ENCODE peak calls at places on chromosomes 3 and 15, in four cellular contexts. One of them, this sample, is unnamed.

GRCh38 chr3:9064853-9065252 is 101.6 kb upstream of the RAD18 start:
- DNase-seq in naive thymus-derived CD8-positive, alpha-beta T cell: no peak
- DNase-seq in foreskin fibroblast: no peak
- DNase-seq in posterior cingulate gyrus: no peak
- DNase-seq in this sample: no peak

GRCh38 chr3:134956395-134956794 is 161.3 kb downstream of the EPHB1 start:
- DNase-seq in naive thymus-derived CD8-positive, alpha-beta T cell: no peak
- DNase-seq in foreskin fibroblast: no peak
- DNase-seq in posterior cingulate gyrus: no peak
- DNase-seq in this sample: no peak

GRCh38 chr15:99090011-99090699 is 14.7 kb upstream of the SYNM start:
- DNase-seq in naive thymus-derived CD8-positive, alpha-beta T cell: no peak
- DNase-seq in foreskin fibroblast: no peak
- DNase-seq in posterior cingulate gyrus: no peak
- DNase-seq in this sample: no peak

GRCh38 chr3:128076783-128077624 is 24.8 kb downstream of the SEC61A1 start:
- DNase-seq in naive thymus-derived CD8-positive, alpha-beta T cell: peak
- DNase-seq in foreskin fibroblast: no peak
- DNase-seq in posterior cingulate gyrus: peak
- DNase-seq in this sample: no peak

GRCh38 chr3:104359546-104359945 is 1007.2 kb upstream of the ALCAM start:
- DNase-seq in naive thymus-derived CD8-positive, alpha-beta T cell: no peak
- DNase-seq in foreskin fibroblast: peak
- DNase-seq in posterior cingulate gyrus: no peak
- DNase-seq in this sample: peak

GRCh38 chr3:125437631-125438435 is 62.7 kb upstream of the ZNF148 start:
- DNase-seq in naive thymus-derived CD8-positive, alpha-beta T cell: peak
- DNase-seq in foreskin fibroblast: peak
- DNase-seq in posterior cingulate gyrus: peak
- DNase-seq in this sample: peak

GRCh38 chr3:13111173-13111873 is 38.1 kb upstream of the IQSEC1 start:
- DNase-seq in naive thymus-derived CD8-positive, alpha-beta T cell: no peak
- DNase-seq in foreskin fibroblast: no peak
- DNase-seq in posterior cingulate gyrus: peak
- DNase-seq in this sample: no peak

GRCh38 chr3:62672988-62673313 is 202.3 kb downstream of the CADPS start:
- DNase-seq in naive thymus-derived CD8-positive, alpha-beta T cell: no peak
- DNase-seq in foreskin fibroblast: no peak
- DNase-seq in posterior cingulate gyrus: no peak
- DNase-seq in this sample: no peak

GRCh38 chr3:110420158-110420641 is 651.4 kb upstream of the NECTIN3 start:
- DNase-seq in naive thymus-derived CD8-positive, alpha-beta T cell: no peak
- DNase-seq in foreskin fibroblast: peak
- DNase-seq in posterior cingulate gyrus: no peak
- DNase-seq in this sample: peak

GRCh38 chr3:146300756-146301155 is 49.9 kb upstream of the PLSCR4 start:
- DNase-seq in naive thymus-derived CD8-positive, alpha-beta T cell: no peak
- DNase-seq in foreskin fibroblast: no peak
- DNase-seq in posterior cingulate gyrus: peak
- DNase-seq in this sample: no peak

GRCh38 chr15:48389701-48390143 is 58.5 kb downstream of the DUT start:
- DNase-seq in naive thymus-derived CD8-positive, alpha-beta T cell: no peak
- DNase-seq in foreskin fibroblast: no peak
- DNase-seq in posterior cingulate gyrus: no peak
- DNase-seq in this sample: no peak

GRCh38 chr15:45522931-45523331 is 376 bp upstream of the SLC30A4 start:
- DNase-seq in naive thymus-derived CD8-positive, alpha-beta T cell: no peak
- DNase-seq in foreskin fibroblast: peak
- DNase-seq in posterior cingulate gyrus: no peak
- DNase-seq in this sample: no peak

GRCh38 chr15:73950479-73951043 is 24.3 kb downstream of the LOXL1 start:
- DNase-seq in naive thymus-derived CD8-positive, alpha-beta T cell: no peak
- DNase-seq in foreskin fibroblast: no peak
- DNase-seq in posterior cingulate gyrus: peak
- DNase-seq in this sample: no peak

GRCh38 chr15:77608774-77609173 is 23.9 kb downstream of the LINGO1 start:
- DNase-seq in naive thymus-derived CD8-positive, alpha-beta T cell: no peak
- DNase-seq in foreskin fibroblast: no peak
- DNase-seq in posterior cingulate gyrus: no peak
- DNase-seq in this sample: no peak

GRCh38 chr3:176352716-176353334 is 844.5 kb downstream of the TBL1XR1 start:
- DNase-seq in naive thymus-derived CD8-positive, alpha-beta T cell: no peak
- DNase-seq in foreskin fibroblast: no peak
- DNase-seq in posterior cingulate gyrus: no peak
- DNase-seq in this sample: no peak

GRCh38 chr3:12312010-12312409 is 23.1 kb downstream of the PPARG start:
- DNase-seq in naive thymus-derived CD8-positive, alpha-beta T cell: no peak
- DNase-seq in foreskin fibroblast: no peak
- DNase-seq in posterior cingulate gyrus: no peak
- DNase-seq in this sample: no peak

GRCh38 chr15:60407406-60407805 is 9.6 kb upstream of the ANXA2 start:
- DNase-seq in naive thymus-derived CD8-positive, alpha-beta T cell: no peak
- DNase-seq in foreskin fibroblast: peak
- DNase-seq in posterior cingulate gyrus: no peak
- DNase-seq in this sample: no peak

GRCh38 chr15:29337156-29337959 is 67.7 kb upstream of the NSMCE3 start:
- DNase-seq in naive thymus-derived CD8-positive, alpha-beta T cell: no peak
- DNase-seq in foreskin fibroblast: peak
- DNase-seq in posterior cingulate gyrus: no peak
- DNase-seq in this sample: peak

GRCh38 chr15:91469627-91470567 is 369.8 kb downstream of the SV2B start:
- DNase-seq in naive thymus-derived CD8-positive, alpha-beta T cell: peak
- DNase-seq in foreskin fibroblast: no peak
- DNase-seq in posterior cingulate gyrus: no peak
- DNase-seq in this sample: no peak

GRCh38 chr15:81002254-81003022 is 1.7 kb downstream of the TLNRD1 start:
- DNase-seq in naive thymus-derived CD8-positive, alpha-beta T cell: no peak
- DNase-seq in foreskin fibroblast: no peak
- DNase-seq in posterior cingulate gyrus: peak
- DNase-seq in this sample: no peak

GRCh38 chr3:63961891-63962290 is 49.7 kb upstream of the SCAANT1 start:
- DNase-seq in naive thymus-derived CD8-positive, alpha-beta T cell: peak
- DNase-seq in foreskin fibroblast: no peak
- DNase-seq in posterior cingulate gyrus: no peak
- DNase-seq in this sample: no peak

GRCh38 chr15:22827125-22827524 is 11.3 kb upstream of the NIPA2 start:
- DNase-seq in naive thymus-derived CD8-positive, alpha-beta T cell: no peak
- DNase-seq in foreskin fibroblast: no peak
- DNase-seq in posterior cingulate gyrus: no peak
- DNase-seq in this sample: no peak

GRCh38 chr3:197336348-197336747 is 37.9 kb upstream of the DLG1 start:
- DNase-seq in naive thymus-derived CD8-positive, alpha-beta T cell: no peak
- DNase-seq in foreskin fibroblast: no peak
- DNase-seq in posterior cingulate gyrus: no peak
- DNase-seq in this sample: no peak

GRCh38 chr3:89049119-89049518 is 58.3 kb upstream of the EPHA3 start:
- DNase-seq in naive thymus-derived CD8-positive, alpha-beta T cell: no peak
- DNase-seq in foreskin fibroblast: no peak
- DNase-seq in posterior cingulate gyrus: no peak
- DNase-seq in this sample: no peak

GRCh38 chr15:31230630-31231485 is 95.8 kb upstream of the KLF13 start:
- DNase-seq in naive thymus-derived CD8-positive, alpha-beta T cell: no peak
- DNase-seq in foreskin fibroblast: no peak
- DNase-seq in posterior cingulate gyrus: no peak
- DNase-seq in this sample: no peak

GRCh38 chr3:1962531-1963090 is 136.1 kb upstream of the CNTN4 start:
- DNase-seq in naive thymus-derived CD8-positive, alpha-beta T cell: no peak
- DNase-seq in foreskin fibroblast: no peak
- DNase-seq in posterior cingulate gyrus: no peak
- DNase-seq in this sample: no peak

GRCh38 chr3:175608351-175608750 is 749.2 kb downstream of the NAALADL2 start:
- DNase-seq in naive thymus-derived CD8-positive, alpha-beta T cell: no peak
- DNase-seq in foreskin fibroblast: no peak
- DNase-seq in posterior cingulate gyrus: no peak
- DNase-seq in this sample: no peak

This sample was measured in fibroblast of the conjunctiva.